ENCODE peak calls at places on chromosomes 13 and 19, in six cellular contexts. S is posterior vena cava, I is RCC 7860, T is H1, W is T1000, B is dermis blood vessel endothelial cell. G is an unnamed sample.

GRCh38 chr19:22428299-22428913 is 6.3 kb upstream of the ZNF98 start:
- DNase-seq in S (no peak), I (no peak), T (no peak), W (no peak), B (no peak), G (no peak)

GRCh38 chr13:20960663-20961309 is 58.2 kb upstream of the XPO4 start:
- DNase-seq in S (no peak), I (no peak), T (no peak), W (no peak), B (peak; percentile 30), G (peak; percentile 21)

GRCh38 chr19:3471954-3472655 is 8.2 kb downstream of the SMIM24 start:
- DNase-seq in S (no peak), I (no peak), T (peak; percentile 86), W (no peak), B (peak; percentile 52), G (peak; percentile 29)

GRCh38 chr19:35408284-35409171 is 37.7 kb downstream of the GPR42 start:
- DNase-seq in S (peak; percentile 30), I (no peak), T (no peak), W (no peak), B (no peak), G (no peak)

GRCh38 chr19:7899751-7900352 is 3.8 kb upstream of the MAP2K7 start:
- DNase-seq in S (peak; percentile 77), I (no peak), T (no peak), W (no peak), B (no peak), G (no peak)

GRCh38 chr13:81738364-81738763 is 1397.4 kb upstream of the SPRY2 start:
- DNase-seq in S (no peak), I (no peak), T (no peak), W (no peak), B (no peak), G (no peak)

GRCh38 chr13:113726961-113727411 is 32.0 kb upstream of the TMEM255B start:
- DNase-seq in S (peak; percentile 81), I (peak; percentile 28), T (no peak), W (peak; percentile 40), B (peak; percentile 41), G (no peak)

GRCh38 chr13:113357529-113357928 is 6.4 kb downstream of the GRTP1 start:
- DNase-seq in S (peak; percentile 15), I (peak; percentile 22), T (no peak), W (no peak), B (no peak), G (no peak)

GRCh38 chr13:60019119-60019993 is 144.4 kb downstream of the DIAPH3 start:
- DNase-seq in S (no peak), I (no peak), T (no peak), W (no peak), B (no peak), G (no peak)

GRCh38 chr13:24053505-24054251 is 106.8 kb upstream of the SPATA13 start:
- DNase-seq in S (no peak), I (peak; percentile 43), T (peak; percentile 76), W (no peak), B (peak; percentile 82), G (peak; percentile 72)

GRCh38 chr13:21733475-21734311 is 62.8 kb downstream of the FGF9 start:
- DNase-seq in S (no peak), I (no peak), T (no peak), W (no peak), B (no peak), G (no peak)

GRCh38 chr13:72229067-72229466 is 362.1 kb upstream of the DACH1 start:
- DNase-seq in S (no peak), I (no peak), T (no peak), W (no peak), B (no peak), G (no peak)

GRCh38 chr19:926595-927043 is 784 bp downstream of the ARID3A start:
- DNase-seq in S (no peak), I (no peak), T (no peak), W (no peak), B (no peak), G (no peak)

GRCh38 chr19:3132971-3133792 is 2.7 kb upstream of the GNA15 start:
- DNase-seq in S (no peak), I (peak; percentile 76), T (no peak), W (no peak), B (no peak), G (no peak)

G was measured in endothelial cell of umbilical vein.